ENCODE peak calls at places on chromosome 10, in seven cellular contexts. X is HuH-7; E is fibroblast of pulmonary artery; Y is stimulated activated CD4-positive, alpha-beta T cell treated with anti-CD3 and anti-CD28 coated beads, Interleukin-1b, Interleukin-23, amount 100 ng/mL, for 24 hours; Q is AG09309; A is neural crest cell; B is A549. Z is an unnamed sample.

GRCh38 chr10:69736866-69737641 is 64.7 kb upstream of the COL13A1 start:
- DNase-seq in X (no peak), Q (no peak), A (no peak), E (no peak), B (no peak), Y (no peak), Z (no peak)

GRCh38 chr10:36164556-36165504 is 522.7 kb upstream of the FZD8 start:
- DNase-seq in E (no peak), Q (no peak), B (no peak), X (no peak), A (no peak), Y (no peak), Z (no peak)

GRCh38 chr10:43057231-43057711 is 19.6 kb upstream of the RET start:
- DNase-seq in Y (no peak), X (no peak), E (no peak), A (no peak), B (no peak), Q (no peak), Z (no peak)

GRCh38 chr10:10540383-10540782 is 477.3 kb upstream of the CELF2 start:
- DNase-seq in X (no peak), Q (no peak), E (no peak), Y (no peak), A (no peak), B (no peak), Z (no peak)

GRCh38 chr10:60388709-60389241 is 900 bp downstream of the ANK3 start:
- DNase-seq in X (no peak), Y (no peak), A (no peak), Q (no peak), E (peak; percentile 26), B (no peak), Z (no peak)

GRCh38 chr10:29860159-29860558 is 199.2 kb downstream of the JCAD start:
- DNase-seq in Q (peak; percentile 43), X (no peak), B (no peak), A (no peak), Y (no peak), E (no peak), Z (no peak)

GRCh38 chr10:42753126-42753506 is 29.5 kb upstream of the BMS1 start:
- DNase-seq in A (peak; percentile 79), Y (peak; percentile 67), X (peak; percentile 30), B (peak; percentile 66), Q (peak; percentile 14), E (peak; percentile 78), Z (peak; percentile 19)

GRCh38 chr10:3906511-3907111 is 121.6 kb upstream of the KLF6 start:
- DNase-seq in X (no peak), E (no peak), B (no peak), Y (no peak), A (no peak), Q (no peak), Z (peak; percentile 34)

GRCh38 chr10:73911553-73912004 is 647 bp downstream of the PLAU start:
- DNase-seq in E (no peak), X (no peak), Q (no peak), Y (no peak), B (no peak), A (no peak), Z (no peak)

GRCh38 chr10:76324283-76324682 is 892.9 kb downstream of the LRMDA start:
- DNase-seq in X (peak; percentile 28), Y (no peak), Q (no peak), E (no peak), B (no peak), A (no peak), Z (no peak)

GRCh38 chr10:97119058-97119832 is 66.5 kb downstream of the SLIT1 start:
- DNase-seq in Y (no peak), X (no peak), E (no peak), A (no peak), Q (no peak), B (no peak), Z (no peak)

GRCh38 chr10:101545898-101546297 is 42.2 kb downstream of the POLL start:
- DNase-seq in Y (no peak), A (no peak), B (no peak), E (no peak), Q (no peak), X (no peak), Z (no peak)